ENCODE peak calls at places on chromosome 2, in four cellular contexts. X, A, T and E are unnamed samples.

GRCh38 chr2:67448648-67449047 is 51.5 kb downstream of the ETAA1 start:
- DNase-seq in A (no peak), X (no peak), T (no peak), E (no peak)

GRCh38 chr2:144519934-144520717 is at the start of gene ZEB2:
- DNase-seq in T (no peak), A (peak; percentile 83), X (no peak), E (no peak)

GRCh38 chr2:237383991-237384671 is 29.8 kb downstream of the COL6A3 start:
- DNase-seq in X (no peak), A (no peak), T (no peak), E (no peak)

GRCh38 chr2:241112592-241112991 is 10.5 kb upstream of the MTERF4 start:
- DNase-seq in A (no peak), X (no peak), T (peak; percentile 82), E (no peak)

GRCh38 chr2:171310889-171311288 is 122.9 kb downstream of the METTL8 start:
- DNase-seq in A (no peak), X (no peak), T (no peak), E (no peak)

GRCh38 chr2:75528221-75528977 is 32.3 kb downstream of the EVA1A start:
- DNase-seq in X (no peak), A (no peak), T (no peak), E (no peak)

GRCh38 chr2:152415231-152415642 is 80.3 kb downstream of the FMNL2 start:
- DNase-seq in T (no peak), A (no peak), X (no peak), E (no peak)

GRCh38 chr2:170940066-170940465 is 11.0 kb downstream of the GORASP2 start:
- DNase-seq in T (no peak), X (no peak), A (no peak), E (no peak)

GRCh38 chr2:132873738-132874137 is 203.7 kb upstream of the LYPD1 start:
- DNase-seq in X (no peak), A (no peak), T (no peak), E (no peak)

GRCh38 chr2:52036036-52036435 is 1004.1 kb upstream of the NRXN1 start:
- DNase-seq in A (no peak), X (no peak), T (no peak), E (no peak)

GRCh38 chr2:52036853-52037252 is 1004.9 kb upstream of the NRXN1 start:
- DNase-seq in T (no peak), A (no peak), X (no peak), E (no peak)

DNA sequence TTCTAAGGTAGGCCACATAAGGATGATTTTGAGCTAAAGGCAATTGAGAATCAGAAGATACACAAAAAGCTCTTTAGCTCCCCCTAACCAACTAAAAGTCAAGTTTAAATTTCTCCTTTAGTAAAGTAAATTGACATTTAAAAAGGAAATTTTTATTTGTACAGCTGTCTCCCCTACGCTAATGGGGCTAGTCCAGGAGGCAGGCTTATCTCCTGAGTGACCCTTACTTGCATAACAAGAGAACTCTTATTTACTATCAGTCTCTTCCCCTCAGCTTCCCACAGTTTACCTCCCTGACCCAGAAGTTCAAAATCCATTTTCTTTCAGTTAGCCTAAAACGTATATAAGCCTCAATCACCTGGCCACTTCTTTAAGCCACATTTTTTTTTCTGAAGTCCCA is 1002.8 kb upstream of the NRXN1 start:
- DNase-seq in T (no peak), A (no peak), X (no peak), E (no peak)
- TF ChIP-seq POLR2AphosphoS5 in T (no peak), A (no peak), X (no peak), E (no peak)

DNA sequence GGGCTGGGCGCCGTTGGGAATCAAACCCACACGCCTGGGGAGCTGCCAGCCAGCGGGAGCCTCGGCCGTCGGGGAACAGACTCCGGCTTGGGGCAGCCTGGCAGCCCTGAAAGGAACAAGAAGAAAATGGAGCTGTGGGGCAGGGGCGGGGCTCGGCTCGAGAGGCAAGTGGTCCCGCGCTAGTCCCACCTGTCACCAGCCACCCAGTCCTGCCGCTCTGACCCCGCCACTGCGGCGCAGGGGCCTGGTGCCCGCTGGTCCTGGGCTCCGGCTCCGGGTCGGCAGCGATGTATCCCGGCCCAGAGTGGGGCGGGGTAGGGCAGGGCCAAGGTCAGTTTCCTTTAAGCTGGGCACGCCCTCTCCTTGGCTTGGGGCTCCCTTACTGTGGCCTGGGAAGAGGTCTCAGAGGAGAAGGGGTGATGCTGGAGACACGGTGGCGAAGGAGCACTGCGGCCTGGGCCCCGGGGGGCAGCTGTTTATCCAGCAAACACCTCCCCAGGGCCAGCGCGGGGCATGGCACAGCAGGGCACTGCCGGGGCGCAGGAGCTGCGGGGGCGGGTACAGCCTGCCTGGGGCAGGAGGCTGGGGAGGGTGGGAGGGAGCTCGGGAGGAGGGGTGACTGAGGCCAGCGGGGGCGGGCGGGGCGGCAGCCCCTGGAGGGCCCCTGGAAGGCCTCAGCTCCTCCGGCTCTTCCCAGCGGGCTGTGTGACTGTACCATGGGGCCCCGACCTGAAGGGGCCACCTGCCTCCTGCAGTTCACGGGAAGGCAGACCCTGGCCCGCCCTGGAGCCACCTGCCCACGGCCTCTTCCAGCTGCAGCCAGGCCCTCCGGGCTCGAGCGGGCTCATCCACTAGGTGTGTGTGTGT is 15.6 kb downstream of the ODC1 start:
- DNase-seq in A (peak; percentile 85), T (no peak), X (no peak), E (no peak)
- H3K4me3 ChIP-seq in A (peak overlapping the region; percentile 28), T (peak overlapping the region; percentile 53), X (peak overlapping the region; percentile 18), E (no peak overlapping the region)

GRCh38 chr2:102027036-102027702 is 35.4 kb downstream of the IL1R2 start:
- DNase-seq in T (no peak), X (no peak), A (no peak), E (no peak)
- TF ChIP-seq POLR2AphosphoS5 in T (no peak), X (no peak), A (no peak), E (no peak)

GRCh38 chr2:105732955-105733607 is 11.6 kb upstream of the NCK2 start:
- DNase-seq in A (no peak), T (no peak), X (no peak), E (no peak)
- H3K4me3 ChIP-seq in A (no peak overlapping the region), T (no peak overlapping the region), X (no peak overlapping the region), E (no peak overlapping the region)

DNA sequence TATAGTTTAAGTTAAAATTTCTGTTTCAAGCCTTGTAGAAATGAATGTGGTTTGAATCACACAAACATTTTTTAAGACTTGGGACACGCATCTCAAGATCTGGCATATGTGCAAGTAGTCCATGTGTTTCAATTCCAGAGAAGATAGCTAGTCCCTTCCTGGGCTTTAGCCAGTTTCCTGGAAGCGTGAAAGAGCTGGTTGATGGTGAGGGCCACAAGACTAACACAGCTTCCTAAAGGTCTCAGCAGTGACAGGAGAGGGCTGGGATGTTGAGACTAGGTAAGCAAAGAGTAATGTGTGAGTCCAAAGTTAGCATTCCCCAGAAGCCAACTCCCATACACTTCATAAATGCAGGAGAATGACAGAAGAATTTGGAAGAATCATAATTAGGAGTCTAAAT is 111.9 kb upstream of the MAP2 start:
- DNase-seq in T (no peak), A (no peak), X (no peak), E (no peak)
- TF ChIP-seq POLR2AphosphoS5 in T (no peak), A (no peak), X (no peak), E (no peak)

DNA sequence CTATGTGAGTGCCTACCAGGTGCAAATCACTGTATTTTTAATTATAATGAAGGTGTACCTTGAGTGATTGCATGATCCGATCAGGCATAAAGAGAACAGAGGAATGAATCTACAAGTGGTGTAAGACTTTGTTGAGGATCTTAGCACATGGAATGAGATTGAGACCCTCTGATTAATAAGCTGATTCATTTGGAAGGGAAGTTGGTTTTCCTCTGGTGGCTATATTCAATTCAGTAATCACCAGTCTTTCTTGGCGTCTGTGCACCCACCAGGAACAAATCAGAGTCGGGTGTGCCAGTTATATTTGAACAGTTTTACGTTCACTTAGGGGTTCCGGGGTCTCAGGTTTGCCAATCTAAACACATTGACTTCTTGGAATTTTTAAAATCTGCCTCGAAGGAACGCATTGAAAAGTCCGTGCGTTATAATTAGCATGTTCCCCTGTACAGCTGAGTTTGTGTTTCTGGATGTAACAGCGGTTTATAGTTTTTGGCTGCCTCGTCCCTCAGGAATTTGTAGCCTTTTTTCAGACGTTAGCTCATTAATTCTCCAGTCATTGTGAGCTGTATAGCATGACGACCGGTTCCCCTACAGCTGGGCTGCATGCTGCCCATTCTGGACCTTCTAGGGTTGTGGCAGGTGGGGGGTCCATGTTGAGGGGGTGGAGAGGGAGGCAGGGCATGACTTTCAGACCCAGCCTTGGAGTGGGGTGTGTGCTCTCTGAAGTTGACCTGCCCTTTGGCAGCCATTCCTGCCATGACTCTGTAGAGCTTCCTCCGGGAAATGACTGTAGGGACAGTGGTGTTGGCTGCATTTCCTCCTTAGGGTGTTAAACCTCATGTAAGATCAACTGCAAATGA is 20.3 kb downstream of the MYO1B start:
- DNase-seq in A (no peak), T (no peak), X (no peak), E (no peak)
- H3K4me3 ChIP-seq in A (no peak overlapping the region), T (no peak overlapping the region), X (no peak overlapping the region), E (no peak overlapping the region)

DNA sequence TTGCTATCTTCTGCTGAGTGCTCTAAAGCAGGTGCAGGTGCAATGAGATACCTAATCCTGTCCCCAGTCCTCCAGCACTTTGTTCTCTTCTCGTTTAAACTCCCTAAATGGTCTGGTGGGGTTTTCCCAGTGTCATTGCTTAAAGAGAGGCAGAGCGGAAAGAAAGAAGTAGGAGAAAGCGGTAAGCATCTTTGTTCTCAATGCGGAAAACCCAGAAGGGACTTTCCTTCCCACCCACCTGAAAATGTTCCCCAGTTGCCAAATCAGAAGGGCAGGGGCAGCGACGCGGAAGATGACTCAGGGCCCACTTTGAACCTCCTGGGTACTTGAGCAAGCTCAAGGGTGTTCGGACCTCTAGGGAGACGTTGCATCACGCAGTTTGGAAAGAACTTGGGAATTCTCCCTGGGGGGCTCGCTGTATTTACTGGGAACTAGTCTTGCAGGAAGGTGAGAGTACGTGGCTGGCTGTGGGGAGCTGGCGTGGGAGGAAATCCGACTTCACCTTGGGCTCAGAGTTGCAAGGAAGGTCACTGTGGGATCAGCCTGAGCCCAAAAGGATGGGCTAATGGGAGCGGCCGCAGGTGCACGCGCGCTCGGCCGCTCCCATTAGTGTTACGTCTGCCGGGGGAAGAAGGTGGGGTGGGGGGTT is 587 bp upstream of the SGPP2 start:
- DNase-seq in T (peak; percentile 82), A (no peak), X (no peak), E (no peak)
- TF ChIP-seq POLR2AphosphoS5 in T (peak; percentile 90), A (no peak), X (no peak), E (no peak)